ENCODE peak calls at places on chromosomes 2 and 18, in seven cellular contexts. Q is OCI-LY7, D is PC-9, H is Panc1, N is A549, L is stomach, I is upper lobe of left lung. B is an unnamed sample. For H3K9me3 and H3K4me1, the result is how much of the 10 kb centered on the place peaks cover.

GRCh38 chr18:29378739-29379138 is 1201.8 kb upstream of the CDH2 start:
- DNase-seq in Q (no peak), D (no peak), H (no peak), N (no peak), L (no peak), I (no peak), B (no peak)

GRCh38 chr18:66640431-66640830 is 36.5 kb upstream of the CDH19 start:
- DNase-seq in Q (no peak), D (no peak), H (no peak), N (peak), L (peak), I (peak), B (no peak)

GRCh38 chr2:98560256-98560771 is 48.0 kb downstream of the COA5 start:
- DNase-seq in Q (no peak), D (peak), H (no peak), N (peak), L (no peak), I (no peak), B (no peak)

GRCh38 chr2:207617011-207617671 is 8.1 kb downstream of the METTL21A start:
- DNase-seq in Q (no peak), D (peak), H (peak), N (peak), L (no peak), I (no peak), B (no peak)

GRCh38 chr2:199958014-199958413 is 2.6 kb downstream of the MAIP1 start:
- DNase-seq in Q (no peak), D (no peak), H (no peak), N (no peak), L (no peak), I (no peak), B (no peak)

GRCh38 chr2:216733046-216733445 is 37.7 kb upstream of the IGFBP5 start:
- DNase-seq in Q (no peak), D (no peak), H (no peak), N (no peak), L (no peak), I (no peak), B (no peak)

GRCh38 chr2:69514406-69514805 is 77.2 kb upstream of the NFU1 start:
- DNase-seq in Q (no peak), D (no peak), H (no peak), N (no peak), L (no peak), I (no peak), B (no peak)

GRCh38 chr18:44911260-44911659 is 230.6 kb downstream of the SETBP1 start:
- DNase-seq in Q (no peak), D (no peak), H (no peak), N (no peak), L (no peak), I (no peak), B (no peak)

GRCh38 chr2:96099861-96100798 is 16.2 kb downstream of the ADRA2B start:
- DNase-seq in Q (no peak), D (no peak), H (no peak), N (no peak), L (no peak), I (peak), B (no peak)

GRCh38 chr2:9473308-9473984 is 905 bp upstream of the IAH1 start:
- DNase-seq in Q (no peak), D (no peak), H (no peak), N (peak), L (peak), I (peak), B (peak)

GRCh38 chr2:15989559-15989958 is 49.2 kb downstream of the MYCN start:
- DNase-seq in Q (no peak), D (no peak), H (no peak), N (no peak), L (peak), I (peak), B (no peak)
- H3K9me3 ChIP-seq in Q (under half), D (under half), H (under half), N (under half), L (under half), I (under half), B (under half)

DNA sequence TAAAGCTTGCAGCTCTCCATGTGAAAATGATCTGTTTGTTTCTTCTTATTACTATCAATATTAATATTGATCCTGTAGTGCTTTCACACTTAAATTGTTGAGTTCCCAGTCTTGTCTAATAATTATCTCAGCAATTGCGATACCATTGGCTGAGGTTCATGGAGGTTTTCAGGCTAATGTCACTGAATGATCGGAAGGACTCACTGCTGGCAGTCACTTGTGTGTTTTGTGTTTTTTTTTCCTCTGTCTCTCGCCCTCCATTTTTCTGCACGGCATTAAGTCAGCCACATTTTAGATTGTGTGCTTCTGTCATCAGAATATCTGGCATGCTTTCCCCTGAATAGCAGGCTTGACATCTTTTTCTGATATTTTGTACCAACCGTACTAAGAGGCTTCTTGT is 43.7 kb downstream of the AGAP1 start:
- DNase-seq in Q (no peak), D (no peak), H (no peak), N (no peak), L (no peak), I (no peak), B (no peak)
- H3K4me1 ChIP-seq in Q (under half), D (under half), H (under half), N (under half), L (half or more), I (under half), B (under half)

GRCh38 chr2:236106761-236107160 is 61.4 kb downstream of the GBX2 start:
- DNase-seq in Q (no peak), D (no peak), H (no peak), N (no peak), L (no peak), I (no peak), B (no peak)

GRCh38 chr2:236109473-236109872 is 58.7 kb downstream of the GBX2 start:
- DNase-seq in Q (no peak), D (no peak), H (no peak), N (no peak), L (no peak), I (no peak), B (no peak)

GRCh38 chr2:236109061-236109460 is 59.1 kb downstream of the GBX2 start:
- DNase-seq in Q (no peak), D (no peak), H (no peak), N (no peak), L (no peak), I (no peak), B (no peak)

GRCh38 chr2:236107536-236107935 is 60.6 kb downstream of the GBX2 start:
- DNase-seq in Q (no peak), D (no peak), H (no peak), N (no peak), L (no peak), I (no peak), B (no peak)

DNA sequence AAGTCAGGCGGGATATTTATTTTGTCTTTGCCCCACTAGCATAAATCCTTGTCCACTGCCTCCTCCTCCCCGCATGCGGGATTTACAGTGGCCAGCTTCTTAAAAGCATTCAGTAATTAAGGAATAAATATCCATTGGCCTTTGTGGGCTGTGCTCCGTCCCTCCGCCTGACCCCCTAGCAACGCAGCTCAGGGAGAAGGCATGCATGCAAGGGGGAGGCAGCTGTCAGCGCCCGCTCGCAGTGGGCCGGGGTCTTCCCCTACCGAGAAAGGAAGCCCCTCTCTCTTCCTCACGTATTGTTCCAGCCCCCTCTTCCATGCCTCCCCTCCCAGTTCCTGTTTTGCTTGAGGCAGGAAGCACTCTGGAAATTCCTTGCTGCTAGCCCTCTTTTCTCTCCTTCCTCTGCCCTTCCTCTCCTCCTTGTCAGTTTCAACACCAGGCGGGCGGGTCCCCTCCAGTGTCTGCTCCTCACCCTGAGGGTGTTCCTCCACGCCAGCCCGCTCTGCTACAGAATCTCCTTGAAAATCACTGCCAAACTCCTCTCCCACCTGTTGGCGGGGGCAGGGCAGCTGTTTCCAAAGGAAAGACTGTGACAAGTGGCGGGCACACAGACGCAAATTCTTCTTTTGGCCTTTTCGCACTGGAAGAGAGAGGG is 60.1 kb downstream of the GBX2 start:
- DNase-seq in Q (no peak), D (no peak), H (no peak), N (no peak), L (no peak), I (no peak), B (no peak)
- H3K27ac ChIP-seq in Q (no peak), D (no peak), H (no peak), N (no peak), L (no peak), I (no peak), B (no peak)

DNA sequence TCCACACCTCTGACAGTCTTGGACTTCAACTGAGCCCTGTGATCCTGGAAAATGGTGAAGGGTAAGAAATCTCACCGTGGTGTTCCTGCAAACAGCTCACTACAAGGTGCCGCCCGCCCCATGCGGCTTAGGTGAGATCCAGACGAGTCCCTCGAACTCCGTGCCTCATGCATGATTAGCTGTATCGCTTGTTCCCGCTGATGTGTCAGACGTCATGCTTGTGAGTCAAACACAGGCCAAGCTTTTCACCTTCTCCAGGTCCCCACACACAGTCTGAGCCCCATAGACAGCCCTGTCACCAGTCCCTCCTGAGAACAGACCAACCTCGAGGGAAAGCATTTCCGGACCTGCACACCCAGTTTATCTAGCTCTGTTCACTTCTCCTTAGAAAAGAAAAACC is 740.5 kb downstream of the GALR1 start:
- DNase-seq in Q (no peak), D (no peak), H (no peak), N (no peak), L (no peak), I (no peak), B (no peak)
- H3K9me3 ChIP-seq in Q (under half), D (under half), H (under half), N (under half), L (under half), I (under half), B (under half)

GRCh38 chr2:173669888-173670287 is 295.3 kb downstream of the SP3 start:
- DNase-seq in Q (no peak), D (no peak), H (no peak), N (no peak), L (no peak), I (no peak), B (no peak)
- H3K4me1 ChIP-seq in Q (under half), D (under half), H (under half), N (under half), L (under half), I (under half), B (under half)

DNA sequence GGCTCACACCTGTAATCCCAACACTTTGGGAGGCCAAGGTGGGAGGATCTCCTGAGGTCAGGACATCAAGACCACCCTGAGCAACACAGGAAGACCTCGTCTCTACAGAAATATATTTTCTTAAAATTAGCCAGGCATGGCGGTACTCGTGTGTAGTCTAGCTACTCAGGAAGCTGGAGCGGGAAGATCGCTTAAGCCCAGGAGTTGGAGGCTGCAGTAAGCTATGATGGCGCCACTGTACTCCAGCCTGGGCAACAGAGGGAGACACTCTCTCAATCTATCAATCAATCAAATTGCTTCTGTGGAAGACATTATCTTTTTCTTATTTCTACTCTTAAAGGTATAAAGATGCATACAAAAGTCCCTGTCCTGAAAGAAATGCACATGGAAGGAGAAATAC is 11.3 kb downstream of the FEZ2 start:
- DNase-seq in Q (no peak), D (no peak), H (no peak), N (no peak), L (no peak), I (no peak), B (no peak)
- H3K27ac ChIP-seq in Q (no peak), D (no peak), H (no peak), N (no peak), L (no peak), I (no peak), B (no peak)

GRCh38 chr18:78512080-78512601 is 467.5 kb upstream of the SALL3 start:
- DNase-seq in Q (no peak), D (no peak), H (no peak), N (no peak), L (no peak), I (no peak), B (no peak)

GRCh38 chr18:78514910-78515670 is 464.5 kb upstream of the SALL3 start:
- DNase-seq in Q (no peak), D (no peak), H (no peak), N (no peak), L (peak), I (no peak), B (no peak)

GRCh38 chr18:78507217-78507616 is 472.4 kb upstream of the SALL3 start:
- DNase-seq in Q (no peak), D (no peak), H (no peak), N (no peak), L (no peak), I (no peak), B (no peak)

GRCh38 chr18:78511666-78512065 is 468.0 kb upstream of the SALL3 start:
- DNase-seq in Q (no peak), D (no peak), H (no peak), N (no peak), L (no peak), I (no peak), B (no peak)

GRCh38 chr18:78510636-78511035 is 469.0 kb upstream of the SALL3 start:
- DNase-seq in Q (no peak), D (no peak), H (no peak), N (no peak), L (no peak), I (no peak), B (no peak)
- H3K9me3 ChIP-seq in Q (under half), D (under half), H (under half), N (under half), L (under half), I (under half), B (under half)

GRCh38 chr2:177250461-177250860 is 14.1 kb downstream of the NFE2L2 start:
- DNase-seq in Q (no peak), D (no peak), H (no peak), N (no peak), L (no peak), I (no peak), B (no peak)
- H3K4me1 ChIP-seq in Q (under half), D (half or more), H (half or more), N (half or more), L (half or more), I (half or more), B (under half)

GRCh38 chr18:12694032-12694431 is 8.5 kb downstream of the CEP76 start:
- DNase-seq in Q (no peak), D (peak), H (no peak), N (no peak), L (no peak), I (no peak), B (no peak)
- H3K27ac ChIP-seq in Q (no peak), D (no peak), H (no peak), N (no peak), L (no peak), I (no peak), B (no peak)